ENCODE peak calls at places on chromosomes 5 and 9, in ten cellular contexts. U is aorta, V is tibial artery, H is lower lobe of right lung, Z is sigmoid colon, G is ovary, Q is esophagus squamous epithelium, D is cardiac muscle cell, O is stomach, J is A549. E is an unnamed sample.

GRCh38 chr9:137757139-137757538 is 120.4 kb upstream of the CACNA1B start:
- DNase-seq in U (no peak), V (no peak), H (no peak), Z (no peak), G (no peak), Q (no peak), D (no peak), O (peak), J (no peak), E (no peak)

GRCh38 chr5:16826379-16827125 is 109.5 kb downstream of the MYO10 start:
- DNase-seq in U (no peak), V (no peak), H (no peak), Z (no peak), G (no peak), Q (no peak), D (no peak), O (no peak), J (no peak), E (no peak)

GRCh38 chr5:154176191-154176590 is 14.3 kb upstream of the GALNT10 start:
- DNase-seq in U (no peak), V (no peak), H (no peak), Z (no peak), G (no peak), Q (no peak), D (no peak), O (no peak), J (no peak), E (no peak)

GRCh38 chr5:97644206-97644605 is 461.2 kb upstream of the RIOK2 start:
- DNase-seq in U (no peak), V (no peak), H (no peak), Z (no peak), G (no peak), Q (no peak), D (no peak), O (no peak), J (no peak), E (no peak)

GRCh38 chr5:76715734-76716455 is at the start of gene F2R:
- DNase-seq in U (peak), V (peak), H (peak), Z (no peak), G (peak), Q (no peak), D (peak), O (peak), J (peak), E (no peak)

GRCh38 chr5:14486486-14486885 is 95.1 kb upstream of the OTULINL start:
- DNase-seq in U (no peak), V (no peak), H (no peak), Z (no peak), G (no peak), Q (no peak), D (no peak), O (no peak), J (no peak), E (no peak)

GRCh38 chr5:6905423-6905822 is 192.2 kb downstream of the TENT4A start:
- DNase-seq in U (no peak), V (peak), H (no peak), Z (no peak), G (no peak), Q (no peak), D (no peak), O (no peak), J (no peak), E (no peak)

GRCh38 chr5:142840591-142840990 is 70.4 kb downstream of the ARHGAP26 start:
- DNase-seq in U (no peak), V (no peak), H (no peak), Z (no peak), G (no peak), Q (no peak), D (no peak), O (no peak), J (no peak), E (no peak)

GRCh38 chr9:135605238-135605781 is 34.0 kb downstream of the GLT6D1 start:
- DNase-seq in U (peak), V (no peak), H (no peak), Z (peak), G (peak), Q (no peak), D (no peak), O (peak), J (no peak), E (no peak)

GRCh38 chr5:159913048-159913447 is 3.2 kb upstream of the ADRA1B start:
- DNase-seq in U (no peak), V (no peak), H (no peak), Z (no peak), G (peak), Q (no peak), D (no peak), O (no peak), J (peak), E (no peak)

GRCh38 chr5:124604419-124604818 is 142.0 kb downstream of the ZNF608 start:
- DNase-seq in U (no peak), V (no peak), H (no peak), Z (no peak), G (no peak), Q (no peak), D (peak), O (no peak), J (no peak), E (no peak)

GRCh38 chr9:105333076-105333475 is 88.6 kb downstream of the SLC44A1 start:
- DNase-seq in U (no peak), V (no peak), H (no peak), Z (no peak), G (no peak), Q (no peak), D (no peak), O (no peak), J (no peak), E (no peak)

GRCh38 chr9:129669141-129669718 is 3.8 kb downstream of the PRRX2 start:
- DNase-seq in U (no peak), V (peak), H (no peak), Z (no peak), G (no peak), Q (no peak), D (no peak), O (no peak), J (peak), E (no peak)

GRCh38 chr9:6417186-6417585 is 4.2 kb downstream of the UHRF2 start:
- DNase-seq in U (no peak), V (no peak), H (no peak), Z (no peak), G (no peak), Q (no peak), D (no peak), O (no peak), J (no peak), E (peak)

GRCh38 chr9:132241840-132242620 is 80.2 kb downstream of the NTNG2 start:
- DNase-seq in U (peak), V (no peak), H (peak), Z (no peak), G (peak), Q (no peak), D (no peak), O (peak), J (no peak), E (peak)

GRCh38 chr5:137071941-137072340 is 427.2 kb downstream of the SPOCK1 start:
- DNase-seq in U (no peak), V (no peak), H (no peak), Z (no peak), G (no peak), Q (no peak), D (no peak), O (no peak), J (no peak), E (no peak)

GRCh38 chr5:74575741-74576538 is 64.6 kb downstream of the ENC1 start:
- DNase-seq in U (no peak), V (no peak), H (no peak), Z (no peak), G (no peak), Q (no peak), D (no peak), O (no peak), J (peak), E (no peak)

GRCh38 chr5:151174612-151175101 is 17.1 kb upstream of the ANXA6 start:
- DNase-seq in U (no peak), V (no peak), H (no peak), Z (no peak), G (no peak), Q (no peak), D (no peak), O (no peak), J (no peak), E (no peak)

GRCh38 chr9:90107864-90108263 is 503.1 kb downstream of the GADD45G start:
- DNase-seq in U (no peak), V (no peak), H (no peak), Z (no peak), G (no peak), Q (no peak), D (no peak), O (no peak), J (no peak), E (no peak)

DNA sequence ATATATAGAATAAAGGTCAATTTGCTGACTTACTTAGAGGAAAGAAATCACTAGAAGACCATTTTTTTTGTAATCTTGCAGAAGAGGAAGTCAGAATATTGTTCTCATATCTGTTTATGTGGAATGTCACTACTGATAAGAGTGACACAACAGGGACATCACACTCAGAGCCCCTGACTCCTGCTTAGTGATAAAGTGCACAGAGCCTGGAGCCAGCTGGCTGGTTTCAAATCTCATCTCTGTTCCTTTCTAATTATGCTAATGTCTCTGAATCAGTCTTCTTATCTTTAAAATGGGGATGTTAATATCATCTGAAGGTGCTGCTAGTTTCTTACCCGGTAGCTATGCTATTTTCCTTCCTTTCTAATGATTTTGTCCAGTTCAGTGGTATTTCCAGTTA is 58.6 kb upstream of the LIFR start:
- DNase-seq in U (no peak), V (no peak), H (no peak), Z (no peak), G (no peak), Q (no peak), D (no peak), O (no peak), J (no peak), E (no peak)
- H3K27ac ChIP-seq in U (no peak), V (no peak), H (no peak), Z (no peak), G (no peak), Q (no peak), D (no peak), O (peak), J (no peak), E (no peak)

GRCh38 chr5:113574417-113574816 is 60.9 kb downstream of the YTHDC2 start:
- DNase-seq in U (no peak), V (no peak), H (no peak), Z (no peak), G (no peak), Q (no peak), D (no peak), O (no peak), J (no peak), E (no peak)
- H3K27ac ChIP-seq in U (no peak), V (no peak), H (no peak), Z (no peak), G (no peak), Q (no peak), D (no peak), O (no peak), J (no peak), E (no peak)

DNA sequence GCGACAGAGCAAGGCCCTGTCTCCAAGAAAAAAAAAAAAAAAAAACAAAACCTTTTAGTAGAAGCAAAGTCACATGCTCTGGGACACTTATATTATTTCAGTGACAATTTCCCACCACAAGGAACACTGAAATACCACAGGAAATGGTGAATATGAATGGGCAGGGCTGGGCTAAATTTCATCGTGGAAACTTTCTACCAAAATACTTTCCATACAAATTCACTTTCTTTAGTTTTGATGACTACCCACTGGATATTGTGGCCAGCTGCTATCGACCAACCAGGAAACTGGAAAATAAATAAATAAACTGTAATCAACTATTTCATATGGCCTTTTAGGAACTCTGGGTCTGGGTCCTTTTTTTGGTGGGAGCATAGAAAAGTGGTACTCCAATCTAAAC is 2.5 kb upstream of the SNX30 start:
- DNase-seq in U (no peak), V (no peak), H (no peak), Z (no peak), G (no peak), Q (no peak), D (no peak), O (no peak), J (no peak), E (no peak)
- H3K27ac ChIP-seq in U (no peak), V (no peak), H (no peak), Z (peak), G (no peak), Q (no peak), D (no peak), O (no peak), J (no peak), E (peak)

GRCh38 chr5:44707721-44708120 is 101.0 kb upstream of the MRPS30 start:
- DNase-seq in U (no peak), V (no peak), H (no peak), Z (no peak), G (no peak), Q (no peak), D (no peak), O (no peak), J (no peak), E (no peak)
- H3K27ac ChIP-seq in U (no peak), V (no peak), H (no peak), Z (no peak), G (no peak), Q (no peak), D (no peak), O (no peak), J (no peak), E (no peak)

GRCh38 chr5:147902606-147903115 is 3.7 kb downstream of the C5orf46 start:
- DNase-seq in U (no peak), V (no peak), H (no peak), Z (no peak), G (no peak), Q (no peak), D (no peak), O (no peak), J (no peak), E (no peak)
- H3K27ac ChIP-seq in U (peak), V (peak), H (no peak), Z (peak), G (no peak), Q (no peak), D (no peak), O (no peak), J (no peak), E (no peak)

GRCh38 chr5:127311349-127311748 is 20.8 kb downstream of the MEGF10 start:
- DNase-seq in U (no peak), V (no peak), H (no peak), Z (no peak), G (no peak), Q (no peak), D (no peak), O (no peak), J (no peak), E (no peak)
- H3K27ac ChIP-seq in U (no peak), V (no peak), H (no peak), Z (no peak), G (no peak), Q (no peak), D (no peak), O (no peak), J (no peak), E (no peak)

GRCh38 chr9:94868462-94868861 is 142.0 kb downstream of the AOPEP start:
- DNase-seq in U (no peak), V (no peak), H (no peak), Z (no peak), G (no peak), Q (no peak), D (no peak), O (no peak), J (no peak), E (no peak)
- H3K27ac ChIP-seq in U (peak), V (peak), H (peak), Z (peak), G (peak), Q (peak), D (peak), O (peak), J (peak), E (no peak)